ENCODE peak calls at places on chromosomes 3 and 15, in nine cellular contexts. One of them, this sample, is unnamed.

GRCh38 chr15:88257311-88257901 is 867 bp upstream of the NTRK3 start:
- DNase-seq in HL-60: no peak
- DNase-seq in cardiac muscle cell: peak; percentile 34
- DNase-seq in NCI-H1092 treated with DMSO at 0.1 percent for 48 hours: peak; percentile 11
- DNase-seq in globus pallidus: peak; percentile 54
- DNase-seq in HFF-Myc: no peak
- DNase-seq in mucosa of gallbladder: no peak
- DNase-seq in DMS 273 treated with DMSO at 0.1 percent for 48 hours: no peak
- DNase-seq in HEK293T: no peak
- DNase-seq in this sample: no peak

GRCh38 chr15:51375966-51376640 is 34.6 kb downstream of the GLDN start:
- DNase-seq in HL-60: no peak
- DNase-seq in DMS 273 treated with DMSO at 0.1 percent for 48 hours: no peak
- DNase-seq in globus pallidus: no peak
- DNase-seq in HEK293T: no peak
- DNase-seq in mucosa of gallbladder: no peak
- DNase-seq in cardiac muscle cell: no peak
- DNase-seq in HFF-Myc: no peak
- DNase-seq in NCI-H1092 treated with DMSO at 0.1 percent for 48 hours: no peak
- DNase-seq in this sample: no peak

GRCh38 chr3:52851348-52851747 is 16.5 kb upstream of the MUSTN1 start:
- DNase-seq in DMS 273 treated with DMSO at 0.1 percent for 48 hours: no peak
- DNase-seq in HL-60: peak; percentile 59
- DNase-seq in cardiac muscle cell: peak; percentile 56
- DNase-seq in NCI-H1092 treated with DMSO at 0.1 percent for 48 hours: peak; percentile 20
- DNase-seq in globus pallidus: peak; percentile 31
- DNase-seq in HEK293T: peak; percentile 78
- DNase-seq in HFF-Myc: peak; percentile 35
- DNase-seq in mucosa of gallbladder: no peak
- DNase-seq in this sample: no peak

GRCh38 chr3:115341208-115341607 is 194.1 kb upstream of the ZBTB20 start:
- DNase-seq in mucosa of gallbladder: no peak
- DNase-seq in cardiac muscle cell: no peak
- DNase-seq in NCI-H1092 treated with DMSO at 0.1 percent for 48 hours: no peak
- DNase-seq in DMS 273 treated with DMSO at 0.1 percent for 48 hours: no peak
- DNase-seq in globus pallidus: no peak
- DNase-seq in HL-60: no peak
- DNase-seq in HFF-Myc: peak; percentile 60
- DNase-seq in HEK293T: no peak
- DNase-seq in this sample: no peak

GRCh38 chr15:38600241-38600640 is 35.6 kb upstream of the RASGRP1 start:
- DNase-seq in globus pallidus: no peak
- DNase-seq in cardiac muscle cell: no peak
- DNase-seq in HFF-Myc: no peak
- DNase-seq in HL-60: no peak
- DNase-seq in NCI-H1092 treated with DMSO at 0.1 percent for 48 hours: no peak
- DNase-seq in HEK293T: no peak
- DNase-seq in mucosa of gallbladder: no peak
- DNase-seq in DMS 273 treated with DMSO at 0.1 percent for 48 hours: peak; percentile 94
- DNase-seq in this sample: peak; percentile 89

GRCh38 chr3:155712008-155712407 is 32.9 kb downstream of the PLCH1 start:
- DNase-seq in HFF-Myc: no peak
- DNase-seq in NCI-H1092 treated with DMSO at 0.1 percent for 48 hours: no peak
- DNase-seq in HL-60: no peak
- DNase-seq in mucosa of gallbladder: no peak
- DNase-seq in globus pallidus: no peak
- DNase-seq in cardiac muscle cell: no peak
- DNase-seq in HEK293T: no peak
- DNase-seq in DMS 273 treated with DMSO at 0.1 percent for 48 hours: no peak
- DNase-seq in this sample: no peak

GRCh38 chr3:150251654-150252053 is 156.4 kb upstream of the TSC22D2 start:
- DNase-seq in HFF-Myc: no peak
- DNase-seq in HL-60: no peak
- DNase-seq in DMS 273 treated with DMSO at 0.1 percent for 48 hours: no peak
- DNase-seq in mucosa of gallbladder: no peak
- DNase-seq in NCI-H1092 treated with DMSO at 0.1 percent for 48 hours: no peak
- DNase-seq in cardiac muscle cell: no peak
- DNase-seq in globus pallidus: no peak
- DNase-seq in HEK293T: no peak
- DNase-seq in this sample: no peak

GRCh38 chr3:53114011-53114400 is 16.2 kb downstream of the RFT1 start:
- DNase-seq in DMS 273 treated with DMSO at 0.1 percent for 48 hours: peak; percentile 34
- DNase-seq in HL-60: peak; percentile 83
- DNase-seq in NCI-H1092 treated with DMSO at 0.1 percent for 48 hours: peak; percentile 54
- DNase-seq in cardiac muscle cell: peak; percentile 86
- DNase-seq in HEK293T: peak; percentile 89
- DNase-seq in mucosa of gallbladder: peak; percentile 88
- DNase-seq in HFF-Myc: peak; percentile 70
- DNase-seq in globus pallidus: peak; percentile 77
- DNase-seq in this sample: peak; percentile 22

GRCh38 chr3:65551945-65552344 is 486.8 kb downstream of the MAGI1 start:
- DNase-seq in HL-60: no peak
- DNase-seq in NCI-H1092 treated with DMSO at 0.1 percent for 48 hours: peak; percentile 15
- DNase-seq in globus pallidus: no peak
- DNase-seq in cardiac muscle cell: peak; percentile 54
- DNase-seq in HFF-Myc: no peak
- DNase-seq in HEK293T: no peak
- DNase-seq in mucosa of gallbladder: no peak
- DNase-seq in DMS 273 treated with DMSO at 0.1 percent for 48 hours: no peak
- DNase-seq in this sample: no peak

GRCh38 chr15:25169318-25169717 is 214.5 kb downstream of the SNRPN start:
- DNase-seq in mucosa of gallbladder: no peak
- DNase-seq in globus pallidus: no peak
- DNase-seq in DMS 273 treated with DMSO at 0.1 percent for 48 hours: no peak
- DNase-seq in NCI-H1092 treated with DMSO at 0.1 percent for 48 hours: no peak
- DNase-seq in HFF-Myc: no peak
- DNase-seq in cardiac muscle cell: no peak
- DNase-seq in HL-60: no peak
- DNase-seq in HEK293T: no peak
- DNase-seq in this sample: no peak

GRCh38 chr15:99443056-99443756 is 122.6 kb upstream of the MEF2A start:
- DNase-seq in cardiac muscle cell: no peak
- DNase-seq in HEK293T: no peak
- DNase-seq in HL-60: no peak
- DNase-seq in NCI-H1092 treated with DMSO at 0.1 percent for 48 hours: no peak
- DNase-seq in DMS 273 treated with DMSO at 0.1 percent for 48 hours: no peak
- DNase-seq in HFF-Myc: no peak
- DNase-seq in mucosa of gallbladder: no peak
- DNase-seq in globus pallidus: no peak
- DNase-seq in this sample: no peak

GRCh38 chr3:154115332-154115731 is 5.9 kb upstream of the ARHGEF26 start:
- DNase-seq in NCI-H1092 treated with DMSO at 0.1 percent for 48 hours: no peak
- DNase-seq in HEK293T: no peak
- DNase-seq in DMS 273 treated with DMSO at 0.1 percent for 48 hours: no peak
- DNase-seq in mucosa of gallbladder: no peak
- DNase-seq in HL-60: no peak
- DNase-seq in globus pallidus: no peak
- DNase-seq in HFF-Myc: no peak
- DNase-seq in cardiac muscle cell: no peak
- DNase-seq in this sample: no peak

GRCh38 chr15:85950101-85950500 is 129.6 kb upstream of the AGBL1 start:
- DNase-seq in DMS 273 treated with DMSO at 0.1 percent for 48 hours: no peak
- DNase-seq in cardiac muscle cell: no peak
- DNase-seq in HL-60: no peak
- DNase-seq in HFF-Myc: no peak
- DNase-seq in globus pallidus: no peak
- DNase-seq in NCI-H1092 treated with DMSO at 0.1 percent for 48 hours: no peak
- DNase-seq in mucosa of gallbladder: no peak
- DNase-seq in HEK293T: no peak
- DNase-seq in this sample: no peak

GRCh38 chr15:29043731-29044485 is 158.1 kb downstream of the APBA2 start:
- DNase-seq in cardiac muscle cell: no peak
- DNase-seq in HFF-Myc: no peak
- DNase-seq in HL-60: no peak
- DNase-seq in DMS 273 treated with DMSO at 0.1 percent for 48 hours: no peak
- DNase-seq in mucosa of gallbladder: no peak
- DNase-seq in NCI-H1092 treated with DMSO at 0.1 percent for 48 hours: no peak
- DNase-seq in HEK293T: no peak
- DNase-seq in globus pallidus: peak; percentile 89
- DNase-seq in this sample: no peak

GRCh38 chr3:48459331-48459730 is 12.8 kb downstream of the ATRIP start:
- DNase-seq in HL-60: no peak
- DNase-seq in cardiac muscle cell: no peak
- DNase-seq in HFF-Myc: no peak
- DNase-seq in NCI-H1092 treated with DMSO at 0.1 percent for 48 hours: no peak
- DNase-seq in mucosa of gallbladder: no peak
- DNase-seq in globus pallidus: no peak
- DNase-seq in HEK293T: no peak
- DNase-seq in DMS 273 treated with DMSO at 0.1 percent for 48 hours: no peak
- DNase-seq in this sample: no peak

GRCh38 chr3:177934001-177934891 is 602.0 kb upstream of the KCNMB2 start:
- DNase-seq in HEK293T: no peak
- DNase-seq in cardiac muscle cell: peak; percentile 5
- DNase-seq in HFF-Myc: peak; percentile 16
- DNase-seq in NCI-H1092 treated with DMSO at 0.1 percent for 48 hours: peak; percentile 73
- DNase-seq in HL-60: no peak
- DNase-seq in mucosa of gallbladder: no peak
- DNase-seq in globus pallidus: no peak
- DNase-seq in DMS 273 treated with DMSO at 0.1 percent for 48 hours: no peak
- DNase-seq in this sample: no peak

GRCh38 chr3:48503406-48504050 is 446 bp downstream of the SHISA5 start:
- DNase-seq in HL-60: no peak
- DNase-seq in HEK293T: peak; percentile 11
- DNase-seq in DMS 273 treated with DMSO at 0.1 percent for 48 hours: no peak
- DNase-seq in mucosa of gallbladder: no peak
- DNase-seq in globus pallidus: no peak
- DNase-seq in NCI-H1092 treated with DMSO at 0.1 percent for 48 hours: no peak
- DNase-seq in HFF-Myc: no peak
- DNase-seq in cardiac muscle cell: peak; percentile 18
- DNase-seq in this sample: no peak

GRCh38 chr3:183975981-183976662 is 41.6 kb downstream of the ABCC5 start:
- DNase-seq in HL-60: no peak
- DNase-seq in globus pallidus: no peak
- DNase-seq in HFF-Myc: no peak
- DNase-seq in DMS 273 treated with DMSO at 0.1 percent for 48 hours: no peak
- DNase-seq in cardiac muscle cell: no peak
- DNase-seq in mucosa of gallbladder: no peak
- DNase-seq in HEK293T: no peak
- DNase-seq in NCI-H1092 treated with DMSO at 0.1 percent for 48 hours: no peak
- DNase-seq in this sample: no peak

This sample was measured in NCI-H2171.